ENCODE peak calls at places on chromosomes 6 and 20, in seven cellular contexts. J is suprapubic skin; H is fibroblast of pulmonary artery; A is stimulated activated CD8-positive, alpha-beta memory T cell treated with anti-CD3 and anti-CD28 coated beads, Interleukin-7, amount 100 ng/mL, for 48 hours; W is immature natural killer cell; V is hypothalamus; N is ACHN. Z is an unnamed sample.

GRCh38 chr6:106872044-106872443 is 102.5 kb downstream of the CD24 start:
- DNase-seq in H (no peak), N (peak), W (no peak), V (no peak), A (no peak), J (no peak), Z (no peak)

GRCh38 chr6:156822747-156823206 is 45.6 kb downstream of the ARID1B start:
- DNase-seq in V (no peak), J (no peak), A (no peak), H (no peak), N (no peak), W (no peak), Z (no peak)

GRCh38 chr6:104579464-104579863 is 280.3 kb downstream of the HACE1 start:
- DNase-seq in W (no peak), N (no peak), H (peak), V (no peak), J (no peak), A (no peak), Z (no peak)

GRCh38 chr6:29628419-29629281 is 4.3 kb downstream of the GABBR1 start:
- DNase-seq in H (peak), A (peak), W (no peak), N (peak), J (peak), V (no peak), Z (peak)

GRCh38 chr20:18662279-18662678 is 74.4 kb downstream of the DTD1 start:
- DNase-seq in N (no peak), W (no peak), V (no peak), J (no peak), H (no peak), A (no peak), Z (no peak)

GRCh38 chr6:134123666-134124208 is 71.3 kb upstream of the SLC2A12 start:
- DNase-seq in W (peak), H (peak), J (no peak), V (no peak), A (no peak), N (peak), Z (peak)

GRCh38 chr6:77857421-77857820 is 204.6 kb downstream of the MEI4 start:
- DNase-seq in J (no peak), N (no peak), W (no peak), A (no peak), H (no peak), V (no peak), Z (no peak)

GRCh38 chr6:40788661-40789111 is 201.5 kb upstream of the LRFN2 start:
- DNase-seq in J (no peak), V (no peak), A (no peak), N (no peak), H (peak), W (peak), Z (no peak)

GRCh38 chr20:18628330-18628941 is 40.6 kb downstream of the DTD1 start:
- DNase-seq in N (peak), V (no peak), A (no peak), J (no peak), H (no peak), W (no peak), Z (peak)

GRCh38 chr6:170099387-170099786 is 191.5 kb downstream of the DLL1 start:
- DNase-seq in N (no peak), H (no peak), V (no peak), J (peak), W (no peak), A (no peak), Z (no peak)

GRCh38 chr20:25025091-25025861 is 32.7 kb downstream of the ACSS1 start:
- DNase-seq in W (no peak), A (no peak), H (no peak), N (no peak), V (no peak), J (peak), Z (no peak)

GRCh38 chr6:44219053-44219814 is 2.5 kb downstream of the MYMX start:
- DNase-seq in J (no peak), N (peak), W (peak), H (peak), V (no peak), A (no peak), Z (peak)

GRCh38 chr20:4985658-4986057 is 15.7 kb downstream of the SLC23A2 start:
- DNase-seq in J (no peak), H (no peak), A (no peak), N (no peak), W (no peak), V (no peak), Z (no peak)

GRCh38 chr6:134821914-134822862 is 127.7 kb downstream of the ALDH8A1 start:
- DNase-seq in J (no peak), W (no peak), N (no peak), H (no peak), V (no peak), A (no peak), Z (no peak)